ENCODE peak calls at places on chromosome 22, in four cellular contexts. N, E, R and A are unnamed samples.

GRCh38 chr22:44100411-44100810 is 76.3 kb downstream of the PARVB start:
- DNase-seq in N (no peak), E (no peak), R (no peak), A (no peak)

GRCh38 chr22:17890892-17891291 is 116.6 kb upstream of the BID start:
- DNase-seq in N (no peak), E (no peak), R (no peak), A (no peak)

GRCh38 chr22:24707477-24707816 is 67.1 kb downstream of the PIWIL3 start:
- DNase-seq in N (no peak), E (no peak), R (no peak), A (no peak)

GRCh38 chr22:36003972-36004674 is 24.5 kb downstream of the RBFOX2 start:
- DNase-seq in N (no peak), E (no peak), R (no peak), A (no peak)

GRCh38 chr22:31753634-31754471 is at the start of gene DEPDC5:
- DNase-seq in N (peak; percentile 91), E (peak; percentile 96), R (peak; percentile 96), A (peak; percentile 98)

GRCh38 chr22:35480143-35480542 is 60.5 kb upstream of the RASD2 start:
- DNase-seq in N (no peak), E (no peak), R (no peak), A (no peak)

GRCh38 chr22:34414467-34415440 is 494.5 kb upstream of the LARGE1 start:
- DNase-seq in N (no peak), E (peak; percentile 30), R (no peak), A (peak; percentile 20)

GRCh38 chr22:43479311-43479710 is 67.5 kb downstream of the MPPED1 start:
- DNase-seq in N (no peak), E (no peak), R (no peak), A (no peak)

GRCh38 chr22:36081023-36081431 is 52.4 kb upstream of the RBFOX2 start:
- DNase-seq in N (no peak), E (no peak), R (no peak), A (no peak)

GRCh38 chr22:31123292-31123602 is 481 bp downstream of the INPP5J start:
- DNase-seq in N (no peak), E (no peak), R (no peak), A (no peak)

GRCh38 chr22:21967693-21968271 is 14.8 kb downstream of the TOP3B start:
- DNase-seq in N (no peak), E (no peak), R (no peak), A (no peak)

GRCh38 chr22:35894937-35895708 is 133.5 kb downstream of the RBFOX2 start:
- DNase-seq in N (no peak), E (no peak), R (no peak), A (no peak)

GRCh38 chr22:48960981-48961655 is 866.6 kb downstream of the BRD1 start:
- DNase-seq in N (no peak), E (peak; percentile 17), R (no peak), A (no peak)

GRCh38 chr22:43885319-43885671 is 6.5 kb downstream of the PNPLA5 start:
- DNase-seq in N (no peak), E (no peak), R (no peak), A (no peak)

DNA sequence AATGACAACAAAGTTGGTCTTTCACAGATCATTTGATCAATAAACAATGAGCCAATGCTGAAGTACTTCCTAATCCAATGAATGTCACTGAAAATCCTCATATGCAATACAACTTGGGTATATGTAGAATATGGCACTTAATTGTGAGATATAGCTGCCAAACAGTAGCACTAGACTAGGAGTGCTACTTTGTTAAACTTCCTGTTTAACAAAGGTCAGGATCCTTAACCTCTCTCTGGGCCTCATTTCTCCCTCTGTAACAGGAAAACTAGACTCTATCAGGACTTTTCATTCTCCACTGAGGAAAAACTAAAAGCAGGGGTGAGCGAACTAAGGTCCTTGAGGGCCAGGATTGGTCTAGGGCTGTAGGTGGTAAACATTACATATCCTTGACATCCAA is 56.1 kb downstream of the PITPNB start:
- DNase-seq in N (no peak), E (no peak), R (no peak), A (no peak)
- H3K36me3 ChIP-seq in N (peaks cover 33% of the 10 kb centered on the region), E (peaks cover 9% of the 10 kb centered on the region), R (peaks cover 10% of the 10 kb centered on the region), A (peaks cover 5% of the 10 kb centered on the region)

GRCh38 chr22:29048822-29049654 is 12.6 kb downstream of the C22orf31 start:
- DNase-seq in N (no peak), E (no peak), R (no peak), A (no peak)

GRCh38 chr22:29053048-29053702 is 8.5 kb downstream of the C22orf31 start:
- DNase-seq in N (no peak), E (no peak), R (no peak), A (no peak)

GRCh38 chr22:29049655-29050263 is 11.9 kb downstream of the C22orf31 start:
- DNase-seq in N (no peak), E (no peak), R (no peak), A (no peak)

GRCh38 chr22:29054251-29054767 is 7.3 kb downstream of the C22orf31 start:
- DNase-seq in N (no peak), E (no peak), R (no peak), A (no peak)

DNA sequence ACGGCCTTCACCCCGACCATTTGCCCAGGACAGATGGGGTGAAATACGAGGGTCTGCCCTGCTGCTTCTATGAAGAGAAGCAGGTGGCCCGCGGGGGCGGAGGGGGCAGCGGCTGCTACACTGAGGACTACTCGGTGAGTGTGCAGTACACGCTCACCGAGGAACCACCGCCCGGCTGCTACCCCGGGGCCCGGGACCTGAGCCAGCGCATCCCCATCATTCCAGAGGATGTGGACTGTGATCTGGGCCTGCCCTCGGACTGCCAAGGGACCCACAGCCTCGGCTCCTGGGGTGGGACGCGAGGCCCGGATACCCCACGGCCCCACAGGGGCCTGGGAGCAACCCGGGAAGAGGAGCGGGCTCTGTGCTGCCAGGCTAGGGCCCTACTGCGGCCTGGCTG is 11.2 kb downstream of the C22orf31 start:
- DNase-seq in N (no peak), E (no peak), R (no peak), A (no peak)
- H3K36me3 ChIP-seq in N (peaks cover 5% of the 10 kb centered on the region), E (peaks cover 6% of the 10 kb centered on the region), R (no peaks in the 10 kb centered on the region), A (no peaks in the 10 kb centered on the region)

GRCh38 chr22:30015846-30016245 is 64.4 kb upstream of the HORMAD2 start:
- DNase-seq in N (no peak), E (no peak), R (no peak), A (no peak)
- H3K36me3 ChIP-seq in N (peaks cover 92% of the 10 kb centered on the region), E (peaks cover 24% of the 10 kb centered on the region), R (peaks cover 68% of the 10 kb centered on the region), A (peaks cover 29% of the 10 kb centered on the region)

GRCh38 chr22:38336699-38337098 is 19.5 kb upstream of the CSNK1E start:
- DNase-seq in N (no peak), E (no peak), R (no peak), A (no peak)
- H3K36me3 ChIP-seq in N (no peaks in the 10 kb centered on the region), E (no peaks in the 10 kb centered on the region), R (no peaks in the 10 kb centered on the region), A (no peaks in the 10 kb centered on the region)

DNA sequence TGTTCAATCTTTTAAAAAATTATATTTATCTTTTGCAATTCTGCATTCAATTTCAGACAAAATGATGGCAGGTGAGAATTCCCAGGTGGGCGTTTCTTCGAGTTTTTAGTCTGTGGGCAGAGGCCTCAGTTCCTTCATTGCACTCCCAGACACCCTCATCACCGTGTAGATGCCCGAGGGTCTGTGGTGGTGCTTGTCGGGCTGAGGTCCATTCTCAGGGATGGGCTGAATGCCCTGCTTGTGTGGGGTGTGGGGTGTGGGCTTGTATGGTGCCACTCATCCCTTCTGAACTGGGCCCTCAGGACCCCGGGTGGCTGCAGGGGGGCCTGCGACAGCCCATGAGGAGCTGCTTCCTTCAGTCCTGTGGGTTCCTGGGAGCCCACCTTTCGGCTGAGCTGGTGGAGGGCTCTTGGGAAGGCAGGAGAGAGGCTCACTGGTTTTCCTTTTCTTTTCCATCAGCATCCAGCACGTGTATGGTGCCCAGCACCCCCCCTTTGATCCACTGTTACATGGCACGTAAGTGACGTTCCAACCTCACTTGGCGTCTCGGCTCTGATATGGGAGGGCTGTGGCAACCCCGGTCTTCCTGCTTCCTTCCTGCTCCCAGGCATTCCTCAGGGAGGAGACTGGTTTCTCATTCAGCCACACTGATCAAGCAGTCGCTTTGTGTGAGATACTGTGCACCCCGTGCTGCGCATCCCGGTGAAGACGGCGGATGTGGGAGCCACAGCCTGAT is 29.8 kb downstream of the TBC1D22A start:
- DNase-seq in N (no peak), E (no peak), R (no peak), A (no peak)
- H3K36me3 ChIP-seq in N (peaks cover 44% of the 10 kb centered on the region), E (peaks cover 4% of the 10 kb centered on the region), R (peaks cover 8% of the 10 kb centered on the region), A (peaks cover 33% of the 10 kb centered on the region)

GRCh38 chr22:19398206-19398605 is 33.3 kb downstream of the HIRA start:
- DNase-seq in N (no peak), E (no peak), R (no peak), A (no peak)
- H3K36me3 ChIP-seq in N (peaks cover 56% of the 10 kb centered on the region), E (peaks cover 23% of the 10 kb centered on the region), R (peaks cover 47% of the 10 kb centered on the region), A (peaks cover 22% of the 10 kb centered on the region)

DNA sequence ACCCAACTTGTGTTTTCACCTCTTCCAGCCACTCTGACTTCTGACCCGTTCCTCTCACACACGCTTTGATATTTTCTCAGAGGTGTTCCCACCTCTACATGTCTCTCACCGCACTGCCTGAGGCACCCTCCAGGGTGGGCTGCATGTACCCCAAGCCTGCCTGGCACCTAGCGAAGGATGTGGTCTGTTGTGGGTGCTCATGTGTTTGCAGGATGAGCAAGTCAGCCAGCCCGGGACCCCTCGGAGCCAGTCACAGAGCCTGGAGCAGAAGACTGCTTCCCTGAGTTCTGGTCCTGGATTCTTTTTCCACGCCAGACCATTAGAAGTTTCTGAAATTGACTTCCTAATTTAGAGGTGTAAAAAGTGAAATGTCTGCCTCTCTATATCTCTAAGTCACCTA is 3.8 kb downstream of the GTSE1 start:
- DNase-seq in N (no peak), E (no peak), R (no peak), A (no peak)
- H3K36me3 ChIP-seq in N (no peaks in the 10 kb centered on the region), E (no peaks in the 10 kb centered on the region), R (no peaks in the 10 kb centered on the region), A (peaks cover 14% of the 10 kb centered on the region)

GRCh38 chr22:50425179-50425916 is 49.5 kb downstream of the SBF1 start:
- DNase-seq in N (no peak), E (no peak), R (no peak), A (no peak)
- H3K36me3 ChIP-seq in N (peaks cover 79% of the 10 kb centered on the region), E (peaks cover 19% of the 10 kb centered on the region), R (peaks cover 39% of the 10 kb centered on the region), A (peaks cover 35% of the 10 kb centered on the region)